ENCODE peak calls at places on chromosomes 3 and 15, in eight cellular contexts. One of them, this sample, is unnamed.

GRCh38 chr3:38960953-38961622 is 90.7 kb downstream of the SCN11A start:
- DNase-seq in GM10248: peak
- DNase-seq in neural crest cell: peak
- DNase-seq in cardiac fibroblast: peak
- DNase-seq in choroid plexus epithelial cell: peak
- DNase-seq in PC-9: peak
- DNase-seq in endothelial cell: peak
- DNase-seq in glutamatergic neuron: peak
- DNase-seq in this sample: peak

GRCh38 chr3:183212565-183212964 is 40.5 kb upstream of the B3GNT5 start:
- DNase-seq in cardiac fibroblast: no peak
- DNase-seq in endothelial cell: no peak
- DNase-seq in GM10248: no peak
- DNase-seq in PC-9: no peak
- DNase-seq in glutamatergic neuron: no peak
- DNase-seq in choroid plexus epithelial cell: no peak
- DNase-seq in neural crest cell: no peak
- DNase-seq in this sample: no peak

GRCh38 chr3:133268772-133269171 is 131.1 kb upstream of the BFSP2 start:
- DNase-seq in GM10248: no peak
- DNase-seq in neural crest cell: no peak
- DNase-seq in PC-9: no peak
- DNase-seq in choroid plexus epithelial cell: no peak
- DNase-seq in glutamatergic neuron: no peak
- DNase-seq in endothelial cell: no peak
- DNase-seq in cardiac fibroblast: no peak
- DNase-seq in this sample: no peak

GRCh38 chr3:197249542-197249941 is 48.9 kb downstream of the DLG1 start:
- DNase-seq in choroid plexus epithelial cell: no peak
- DNase-seq in endothelial cell: no peak
- DNase-seq in PC-9: no peak
- DNase-seq in neural crest cell: no peak
- DNase-seq in GM10248: no peak
- DNase-seq in cardiac fibroblast: no peak
- DNase-seq in glutamatergic neuron: no peak
- DNase-seq in this sample: no peak

GRCh38 chr3:151895478-151895877 is 22.0 kb downstream of the SUCNR1 start:
- DNase-seq in GM10248: no peak
- DNase-seq in neural crest cell: no peak
- DNase-seq in cardiac fibroblast: no peak
- DNase-seq in choroid plexus epithelial cell: no peak
- DNase-seq in PC-9: no peak
- DNase-seq in endothelial cell: no peak
- DNase-seq in glutamatergic neuron: no peak
- DNase-seq in this sample: no peak

GRCh38 chr15:47301481-47301880 is 415.8 kb upstream of the SEMA6D start:
- DNase-seq in choroid plexus epithelial cell: no peak
- DNase-seq in PC-9: no peak
- DNase-seq in endothelial cell: no peak
- DNase-seq in neural crest cell: no peak
- DNase-seq in GM10248: no peak
- DNase-seq in glutamatergic neuron: peak
- DNase-seq in cardiac fibroblast: no peak
- DNase-seq in this sample: no peak

GRCh38 chr15:41949400-41950126 is 22.8 kb downstream of the EHD4 start:
- DNase-seq in endothelial cell: no peak
- DNase-seq in cardiac fibroblast: peak
- DNase-seq in GM10248: no peak
- DNase-seq in choroid plexus epithelial cell: no peak
- DNase-seq in neural crest cell: no peak
- DNase-seq in glutamatergic neuron: no peak
- DNase-seq in PC-9: no peak
- DNase-seq in this sample: no peak

GRCh38 chr3:188900421-188900941 is 271.3 kb upstream of the TPRG1 start:
- DNase-seq in endothelial cell: no peak
- DNase-seq in PC-9: peak
- DNase-seq in choroid plexus epithelial cell: peak
- DNase-seq in glutamatergic neuron: no peak
- DNase-seq in cardiac fibroblast: peak
- DNase-seq in neural crest cell: no peak
- DNase-seq in GM10248: no peak
- DNase-seq in this sample: no peak

GRCh38 chr3:32791833-32792232 is 26.0 kb upstream of the TRIM71 start:
- DNase-seq in neural crest cell: no peak
- DNase-seq in cardiac fibroblast: no peak
- DNase-seq in choroid plexus epithelial cell: no peak
- DNase-seq in glutamatergic neuron: no peak
- DNase-seq in GM10248: no peak
- DNase-seq in PC-9: no peak
- DNase-seq in endothelial cell: no peak
- DNase-seq in this sample: no peak

GRCh38 chr3:188026191-188026968 is 127.6 kb upstream of the LPP start:
- DNase-seq in endothelial cell: no peak
- DNase-seq in PC-9: no peak
- DNase-seq in glutamatergic neuron: no peak
- DNase-seq in GM10248: no peak
- DNase-seq in choroid plexus epithelial cell: no peak
- DNase-seq in neural crest cell: no peak
- DNase-seq in cardiac fibroblast: no peak
- DNase-seq in this sample: no peak

GRCh38 chr3:32448686-32449474 is 53.8 kb downstream of the CMTM6 start:
- DNase-seq in cardiac fibroblast: no peak
- DNase-seq in neural crest cell: no peak
- DNase-seq in GM10248: no peak
- DNase-seq in glutamatergic neuron: no peak
- DNase-seq in PC-9: no peak
- DNase-seq in choroid plexus epithelial cell: no peak
- DNase-seq in endothelial cell: no peak
- DNase-seq in this sample: no peak

GRCh38 chr3:140207541-140207940 is 272.6 kb downstream of the CLSTN2 start:
- DNase-seq in choroid plexus epithelial cell: no peak
- DNase-seq in endothelial cell: no peak
- DNase-seq in neural crest cell: no peak
- DNase-seq in GM10248: no peak
- DNase-seq in cardiac fibroblast: no peak
- DNase-seq in glutamatergic neuron: no peak
- DNase-seq in PC-9: no peak
- DNase-seq in this sample: no peak

GRCh38 chr3:3800685-3801509 is 1.7 kb downstream of the LRRN1 start:
- DNase-seq in GM10248: peak
- DNase-seq in PC-9: peak
- DNase-seq in cardiac fibroblast: no peak
- DNase-seq in endothelial cell: peak
- DNase-seq in choroid plexus epithelial cell: no peak
- DNase-seq in neural crest cell: peak
- DNase-seq in glutamatergic neuron: peak
- DNase-seq in this sample: no peak

GRCh38 chr15:55823699-55824098 is 80.7 kb upstream of the PRTG start:
- DNase-seq in glutamatergic neuron: no peak
- DNase-seq in neural crest cell: no peak
- DNase-seq in endothelial cell: no peak
- DNase-seq in GM10248: no peak
- DNase-seq in PC-9: no peak
- DNase-seq in cardiac fibroblast: peak
- DNase-seq in choroid plexus epithelial cell: peak
- DNase-seq in this sample: no peak

GRCh38 chr3:8327739-8328138 is 173.9 kb upstream of the LMCD1 start:
- DNase-seq in neural crest cell: no peak
- DNase-seq in choroid plexus epithelial cell: no peak
- DNase-seq in endothelial cell: no peak
- DNase-seq in PC-9: no peak
- DNase-seq in GM10248: no peak
- DNase-seq in cardiac fibroblast: no peak
- DNase-seq in glutamatergic neuron: no peak
- DNase-seq in this sample: no peak

DNA sequence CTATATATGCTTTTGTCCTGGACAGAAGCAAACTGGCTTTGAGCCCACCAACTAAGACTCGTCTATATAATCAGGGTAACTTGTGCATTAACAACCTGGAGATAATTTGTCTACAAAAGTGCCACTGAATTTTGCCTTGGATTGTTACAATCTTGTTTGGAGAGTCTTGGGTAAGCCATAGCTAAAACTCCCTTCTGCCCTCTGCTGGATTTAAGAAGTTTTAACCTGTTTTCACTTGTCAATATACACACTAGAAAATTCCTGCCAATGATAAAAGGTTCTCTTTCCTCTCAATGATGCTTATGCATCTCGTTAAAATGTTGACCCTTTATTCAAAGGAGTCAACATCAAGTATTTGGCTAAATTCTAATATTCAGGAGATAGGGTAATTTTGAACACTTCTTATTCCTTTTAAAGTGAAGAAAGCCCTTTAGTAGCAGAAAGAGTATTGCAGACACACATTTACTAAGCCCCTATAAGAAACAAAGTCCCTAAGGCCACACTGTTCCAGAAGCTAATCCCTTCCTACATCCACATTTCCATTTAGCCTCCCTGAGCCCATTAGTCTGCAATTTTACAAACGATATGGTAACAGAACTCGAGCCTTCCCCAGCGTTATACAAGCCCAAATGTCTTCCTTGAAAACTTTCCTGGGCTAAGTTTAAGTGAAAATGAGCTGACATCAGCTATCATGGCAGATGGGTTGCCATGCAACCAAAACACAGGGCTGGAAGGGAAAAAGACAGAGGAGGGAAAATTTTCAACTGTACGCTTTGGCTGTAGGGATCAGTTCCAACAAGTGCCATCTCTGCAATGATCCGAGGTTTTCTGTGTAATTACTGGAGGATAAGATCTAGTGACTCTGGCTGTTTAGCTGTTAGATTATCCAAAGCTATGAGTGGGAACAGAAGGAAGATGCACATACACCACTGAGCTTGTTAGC is 75.9 kb upstream of the FGF12 start:
- DNase-seq in neural crest cell: no peak
- DNase-seq in GM10248: peak
- DNase-seq in PC-9: no peak
- DNase-seq in endothelial cell: no peak
- DNase-seq in choroid plexus epithelial cell: peak
- DNase-seq in glutamatergic neuron: peak
- DNase-seq in cardiac fibroblast: peak
- DNase-seq in this sample: peak
- TF ChIP-seq CTCF in neural crest cell: peak
- TF ChIP-seq CTCF in GM10248: peak
- TF ChIP-seq CTCF in PC-9: peak
- TF ChIP-seq CTCF in endothelial cell: peak
- TF ChIP-seq CTCF in choroid plexus epithelial cell: peak
- TF ChIP-seq CTCF in glutamatergic neuron: peak
- TF ChIP-seq CTCF in cardiac fibroblast: peak
- TF ChIP-seq CTCF in this sample: peak

GRCh38 chr3:184595726-184596125 is 34.1 kb downstream of the EPHB3 start:
- DNase-seq in GM10248: no peak
- DNase-seq in PC-9: no peak
- DNase-seq in choroid plexus epithelial cell: no peak
- DNase-seq in endothelial cell: no peak
- DNase-seq in glutamatergic neuron: no peak
- DNase-seq in cardiac fibroblast: no peak
- DNase-seq in neural crest cell: no peak
- DNase-seq in this sample: no peak
- TF ChIP-seq CTCF in GM10248: no peak
- TF ChIP-seq CTCF in PC-9: no peak
- TF ChIP-seq CTCF in choroid plexus epithelial cell: no peak
- TF ChIP-seq CTCF in endothelial cell: no peak
- TF ChIP-seq CTCF in glutamatergic neuron: no peak
- TF ChIP-seq CTCF in cardiac fibroblast: no peak
- TF ChIP-seq CTCF in neural crest cell: no peak
- TF ChIP-seq CTCF in this sample: no peak

DNA sequence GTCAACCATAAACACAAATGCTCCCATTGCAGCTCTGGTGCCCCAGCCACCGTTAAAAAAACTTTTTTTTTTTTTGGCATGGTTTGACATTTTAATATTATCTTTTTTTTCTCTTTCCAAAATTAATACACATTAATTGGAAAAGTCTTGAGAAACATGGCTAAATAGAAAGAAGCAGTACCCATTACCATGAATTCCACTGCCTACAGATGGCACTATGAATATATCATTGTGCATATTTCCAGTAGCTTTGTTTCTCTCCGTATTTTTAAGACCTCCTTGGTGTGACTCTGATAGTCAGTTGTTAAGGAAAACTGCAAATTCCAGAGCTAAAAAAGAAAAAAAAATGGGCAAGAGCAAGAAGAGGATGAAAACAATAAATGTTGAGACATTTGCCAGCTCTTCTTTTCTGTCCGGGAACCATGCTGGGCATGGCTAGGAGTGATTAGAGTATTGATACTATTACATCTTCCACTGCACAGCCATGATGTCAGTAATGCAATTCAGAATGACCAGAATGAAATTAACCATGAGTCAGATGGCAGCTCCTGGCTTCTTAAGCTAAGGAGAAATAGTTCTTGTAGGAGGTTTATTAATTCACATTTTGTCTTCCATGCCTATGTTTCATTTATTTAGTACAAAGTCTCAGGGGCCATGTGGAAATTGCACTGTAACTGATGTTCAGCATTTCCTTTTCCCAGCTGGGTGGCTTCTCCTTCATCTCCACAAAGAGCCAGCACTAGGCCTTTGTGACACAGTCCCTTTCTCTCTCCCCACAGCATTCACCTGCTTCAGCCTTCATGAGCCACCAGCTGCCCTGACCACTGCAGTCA is 31.9 kb downstream of the SLC7A14 start:
- DNase-seq in endothelial cell: no peak
- DNase-seq in neural crest cell: no peak
- DNase-seq in choroid plexus epithelial cell: peak
- DNase-seq in cardiac fibroblast: peak
- DNase-seq in PC-9: no peak
- DNase-seq in glutamatergic neuron: no peak
- DNase-seq in GM10248: no peak
- DNase-seq in this sample: no peak
- TF ChIP-seq CTCF in endothelial cell: no peak
- TF ChIP-seq CTCF in neural crest cell: no peak
- TF ChIP-seq CTCF in choroid plexus epithelial cell: peak
- TF ChIP-seq CTCF in cardiac fibroblast: no peak
- TF ChIP-seq CTCF in PC-9: no peak
- TF ChIP-seq CTCF in glutamatergic neuron: no peak
- TF ChIP-seq CTCF in GM10248: no peak
- TF ChIP-seq CTCF in this sample: no peak

GRCh38 chr3:10992946-10993728 is 589 bp downstream of the SLC6A1 start:
- DNase-seq in endothelial cell: peak
- DNase-seq in cardiac fibroblast: no peak
- DNase-seq in GM10248: no peak
- DNase-seq in glutamatergic neuron: no peak
- DNase-seq in PC-9: no peak
- DNase-seq in neural crest cell: no peak
- DNase-seq in choroid plexus epithelial cell: no peak
- DNase-seq in this sample: no peak

GRCh38 chr3:10993729-10994065 is 1.1 kb downstream of the SLC6A1 start:
- DNase-seq in glutamatergic neuron: no peak
- DNase-seq in neural crest cell: no peak
- DNase-seq in cardiac fibroblast: no peak
- DNase-seq in choroid plexus epithelial cell: no peak
- DNase-seq in GM10248: no peak
- DNase-seq in endothelial cell: no peak
- DNase-seq in PC-9: no peak
- DNase-seq in this sample: no peak

GRCh38 chr3:10988991-10989484 is 3.5 kb upstream of the SLC6A1 start:
- DNase-seq in cardiac fibroblast: no peak
- DNase-seq in PC-9: no peak
- DNase-seq in choroid plexus epithelial cell: no peak
- DNase-seq in GM10248: no peak
- DNase-seq in neural crest cell: no peak
- DNase-seq in endothelial cell: no peak
- DNase-seq in glutamatergic neuron: no peak
- DNase-seq in this sample: no peak

GRCh38 chr3:10994311-10994710 is 1.8 kb downstream of the SLC6A1 start:
- DNase-seq in PC-9: no peak
- DNase-seq in cardiac fibroblast: no peak
- DNase-seq in endothelial cell: no peak
- DNase-seq in choroid plexus epithelial cell: no peak
- DNase-seq in glutamatergic neuron: no peak
- DNase-seq in neural crest cell: no peak
- DNase-seq in GM10248: no peak
- DNase-seq in this sample: no peak

GRCh38 chr3:10992017-10992945 is at the start of gene SLC6A1:
- DNase-seq in PC-9: no peak
- DNase-seq in neural crest cell: no peak
- DNase-seq in endothelial cell: peak
- DNase-seq in GM10248: no peak
- DNase-seq in choroid plexus epithelial cell: no peak
- DNase-seq in cardiac fibroblast: no peak
- DNase-seq in glutamatergic neuron: peak
- DNase-seq in this sample: no peak
- TF ChIP-seq CTCF in PC-9: no peak
- TF ChIP-seq CTCF in neural crest cell: peak
- TF ChIP-seq CTCF in endothelial cell: no peak
- TF ChIP-seq CTCF in GM10248: no peak
- TF ChIP-seq CTCF in choroid plexus epithelial cell: no peak
- TF ChIP-seq CTCF in cardiac fibroblast: no peak
- TF ChIP-seq CTCF in glutamatergic neuron: peak
- TF ChIP-seq CTCF in this sample: no peak

This sample was measured in GM13977.